ENCODE peak calls at places on chromosomes 2 and 18, in seven cellular contexts. R is SK-N-SH, E is K562, J is GM12892, K is HepG2, P is H1, V is GM12878. G is an unnamed sample.

GRCh38 chr18:25348361-25349130 is 3.4 kb downstream of the ZNF521 start:
- DNase-seq in R (no peak), E (no peak), J (no peak), K (no peak), P (no peak), V (no peak), G (no peak)

GRCh38 chr2:48483916-48484315 is 46.0 kb upstream of the STON1 start:
- DNase-seq in R (no peak), E (no peak), J (no peak), K (no peak), P (no peak), V (no peak), G (no peak)

GRCh38 chr18:59822612-59823275 is 77.1 kb upstream of the PMAIP1 start:
- DNase-seq in R (no peak), E (no peak), J (no peak), K (no peak), P (no peak), V (no peak), G (no peak)

GRCh38 chr18:79924814-79925655 is 26.4 kb downstream of the SLC66A2 start:
- DNase-seq in R (no peak), E (no peak), J (no peak), K (no peak), P (peak), V (no peak), G (no peak)

GRCh38 chr18:10059610-10060468 is 146.0 kb downstream of the VAPA start:
- DNase-seq in R (no peak), E (peak), J (no peak), K (no peak), P (no peak), V (no peak), G (no peak)

GRCh38 chr2:227864161-227864756 is 7.2 kb upstream of the DAW1 start:
- DNase-seq in R (no peak), E (no peak), J (no peak), K (no peak), P (no peak), V (no peak), G (no peak)

GRCh38 chr2:4792126-4792525 is 900.1 kb upstream of the SOX11 start:
- DNase-seq in R (no peak), E (no peak), J (no peak), K (no peak), P (no peak), V (no peak), G (no peak)

GRCh38 chr2:30272761-30273573 is 41.6 kb downstream of the LBH start:
- DNase-seq in R (no peak), E (no peak), J (no peak), K (no peak), P (no peak), V (no peak), G (no peak)

GRCh38 chr18:49846718-49847470 is 33.6 kb upstream of the ACAA2 start:
- DNase-seq in R (no peak), E (no peak), J (no peak), K (no peak), P (no peak), V (no peak), G (no peak)

GRCh38 chr2:227460079-227460485 is 11.9 kb upstream of the AGFG1 start:
- DNase-seq in R (no peak), E (peak), J (no peak), K (no peak), P (no peak), V (no peak), G (no peak)

GRCh38 chr2:239150125-239151011 is 250.5 kb downstream of the HDAC4 start:
- DNase-seq in R (no peak), E (no peak), J (no peak), K (no peak), P (no peak), V (no peak), G (no peak)

GRCh38 chr18:23972416-23972815 is 42.1 kb upstream of the TTC39C start:
- DNase-seq in R (no peak), E (no peak), J (no peak), K (no peak), P (no peak), V (peak), G (no peak)

GRCh38 chr2:219177594-219178376 is at the start of gene RETREG2:
- DNase-seq in R (peak), E (peak), J (peak), K (peak), P (peak), V (peak), G (peak)

GRCh38 chr2:9714630-9715214 is 83.9 kb upstream of the YWHAQ start:
- DNase-seq in R (no peak), E (peak), J (no peak), K (no peak), P (no peak), V (no peak), G (no peak)

GRCh38 chr2:207967121-207967520 is 58.2 kb downstream of the PLEKHM3 start:
- DNase-seq in R (no peak), E (no peak), J (no peak), K (no peak), P (no peak), V (no peak), G (no peak)

GRCh38 chr2:241816431-241817121 is 7.6 kb downstream of the NEU4 start:
- DNase-seq in R (peak), E (no peak), J (peak), K (no peak), P (no peak), V (no peak), G (peak)

GRCh38 chr2:154664248-154664647 is 34.2 kb upstream of the KCNJ3 start:
- DNase-seq in R (no peak), E (no peak), J (no peak), K (no peak), P (no peak), V (no peak), G (no peak)

GRCh38 chr2:106057206-106057605 is 136.9 kb downstream of the UXS1 start:
- DNase-seq in R (no peak), E (no peak), J (no peak), K (peak), P (no peak), V (no peak), G (no peak)

GRCh38 chr2:69734040-69734611 is 7.8 kb upstream of the ANXA4 start:
- DNase-seq in R (no peak), E (no peak), J (no peak), K (peak), P (no peak), V (no peak), G (no peak)

GRCh38 chr2:71846669-71847291 is 300.9 kb downstream of the CYP26B1 start:
- DNase-seq in R (no peak), E (no peak), J (no peak), K (no peak), P (no peak), V (no peak), G (no peak)

GRCh38 chr2:27029051-27029450 is 3.7 kb upstream of the TMEM214 start:
- DNase-seq in R (no peak), E (no peak), J (no peak), K (no peak), P (no peak), V (no peak), G (no peak)

GRCh38 chr2:31254237-31255203 is 20.6 kb downstream of the EHD3 start:
- DNase-seq in R (no peak), E (no peak), J (no peak), K (no peak), P (no peak), V (no peak), G (no peak)

GRCh38 chr2:67572721-67573485 is 175.8 kb downstream of the ETAA1 start:
- DNase-seq in R (no peak), E (no peak), J (no peak), K (no peak), P (no peak), V (no peak), G (no peak)

GRCh38 chr2:108959401-108959800 is 29.6 kb downstream of the EDAR start:
- DNase-seq in R (no peak), E (no peak), J (no peak), K (no peak), P (no peak), V (no peak), G (no peak)

GRCh38 chr2:237041231-237041630 is 44.5 kb upstream of the COPS8 start:
- DNase-seq in R (no peak), E (peak), J (no peak), K (no peak), P (no peak), V (no peak), G (no peak)

GRCh38 chr2:237042101-237042500 is 43.6 kb upstream of the COPS8 start:
- DNase-seq in R (no peak), E (no peak), J (no peak), K (no peak), P (no peak), V (no peak), G (no peak)

GRCh38 chr2:237035781-237036352 is 49.8 kb upstream of the COPS8 start:
- DNase-seq in R (no peak), E (no peak), J (no peak), K (no peak), P (no peak), V (no peak), G (no peak)

GRCh38 chr2:237033536-237034060 is 52.1 kb upstream of the COPS8 start:
- DNase-seq in R (no peak), E (no peak), J (no peak), K (no peak), P (no peak), V (no peak), G (no peak)

DNA sequence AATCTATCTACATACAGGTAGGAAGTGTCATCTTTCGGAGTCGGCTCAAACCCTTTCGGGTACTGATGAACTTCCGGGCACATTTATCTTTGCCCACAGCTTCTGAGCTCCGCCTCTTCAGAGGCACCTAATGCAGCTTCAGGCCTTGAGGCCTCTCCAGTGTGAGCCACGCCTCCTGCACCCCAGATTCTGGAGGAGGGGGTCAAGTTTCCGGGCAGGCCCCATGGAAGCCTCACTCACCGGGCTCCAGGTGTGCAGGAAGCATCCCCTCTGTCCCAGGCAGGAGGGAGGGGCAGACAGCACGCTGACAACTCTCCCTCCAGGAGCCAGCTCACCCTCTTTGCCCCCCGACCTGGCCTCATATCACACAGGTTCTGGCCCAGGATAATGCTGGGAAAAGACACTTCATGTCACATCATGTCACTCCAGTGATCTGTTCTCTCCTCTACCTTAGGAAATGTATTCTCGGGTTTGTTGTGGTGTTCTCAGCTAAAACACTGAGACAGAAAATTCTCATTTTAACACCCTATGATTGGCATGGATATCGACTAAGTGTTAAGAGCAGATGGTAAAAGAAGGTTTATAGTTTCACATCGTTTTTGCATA is 46.3 kb upstream of the COPS8 start:
- DNase-seq in R (no peak), E (no peak), J (no peak), K (no peak), P (no peak), V (no peak), G (no peak)
- TF ChIP-seq TAF1 in R (no peak), E (no peak), J (no peak), K (no peak), P (no peak), V (no peak), G (no peak)

DNA sequence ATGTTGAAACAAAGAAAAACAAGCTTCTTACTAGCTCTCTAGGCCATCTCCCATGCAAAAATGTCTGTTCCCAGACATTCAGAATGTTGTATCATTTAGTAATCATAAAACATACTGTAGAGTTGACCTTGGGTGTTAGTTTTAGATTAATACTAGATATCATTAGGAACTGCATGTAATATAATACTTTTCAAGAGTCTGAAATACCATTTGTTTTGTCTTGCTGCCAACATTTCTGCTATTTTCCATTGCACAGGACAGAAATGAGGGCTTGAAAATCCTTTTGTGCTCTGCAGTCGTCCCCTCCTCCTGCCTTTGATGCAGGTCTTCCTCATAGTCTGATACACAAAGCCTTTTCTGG is 89.5 kb upstream of the RBMS1 start:
- DNase-seq in R (no peak), E (no peak), J (no peak), K (no peak), P (no peak), V (no peak), G (no peak)
- TF ChIP-seq POLR2AphosphoS5 in R (no peak), E (no peak), J (no peak), K (no peak), P (no peak), V (no peak), G (no peak)

GRCh38 chr2:211845346-211846030 is 693.1 kb downstream of the ERBB4 start:
- DNase-seq in R (no peak), E (no peak), J (no peak), K (no peak), P (no peak), V (no peak), G (no peak)
- TF ChIP-seq TAF1 in R (no peak), E (no peak), J (no peak), K (no peak), P (no peak), V (no peak), G (no peak)

GRCh38 chr18:76487782-76488181 is 7.3 kb downstream of the ZNF516 start:
- DNase-seq in R (peak), E (no peak), J (no peak), K (no peak), P (no peak), V (no peak), G (no peak)

GRCh38 chr18:76489081-76489480 is 6.0 kb downstream of the ZNF516 start:
- DNase-seq in R (no peak), E (no peak), J (no peak), K (no peak), P (no peak), V (no peak), G (no peak)

GRCh38 chr18:76486600-76486999 is 8.4 kb downstream of the ZNF516 start:
- DNase-seq in R (no peak), E (no peak), J (no peak), K (no peak), P (no peak), V (no peak), G (no peak)

GRCh38 chr18:76487076-76487475 is 8.0 kb downstream of the ZNF516 start:
- DNase-seq in R (no peak), E (no peak), J (no peak), K (no peak), P (no peak), V (no peak), G (no peak)

DNA sequence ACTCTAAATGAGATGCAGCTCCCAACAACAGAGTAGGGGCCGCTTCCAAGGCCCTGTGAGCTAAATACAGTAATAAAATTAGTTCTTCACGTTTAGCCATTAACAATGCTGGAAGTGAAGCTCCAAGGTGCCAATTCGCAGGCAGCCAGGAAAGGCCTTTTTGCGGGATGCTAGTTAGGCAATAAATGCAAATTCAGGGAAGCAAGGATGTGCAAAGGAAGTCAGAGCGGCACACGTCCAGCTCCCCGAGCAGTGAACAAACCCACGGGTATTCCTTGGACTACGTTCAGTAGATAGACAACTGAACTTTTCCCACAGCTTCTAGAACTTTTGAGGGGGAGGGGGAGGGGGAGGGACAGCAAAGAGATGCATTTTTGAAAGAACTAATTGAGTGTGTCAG is 6.9 kb downstream of the ZNF516 start:
- DNase-seq in R (no peak), E (no peak), J (no peak), K (no peak), P (no peak), V (no peak), G (no peak)
- TF ChIP-seq POLR2AphosphoS5 in R (no peak), E (no peak), J (no peak), K (no peak), P (no peak), V (no peak), G (no peak)

GRCh38 chr18:4284528-4284927 is 170.6 kb downstream of the DLGAP1 start:
- DNase-seq in R (no peak), E (no peak), J (no peak), K (no peak), P (no peak), V (no peak), G (no peak)

GRCh38 chr18:4286256-4286655 is 168.9 kb downstream of the DLGAP1 start:
- DNase-seq in R (no peak), E (no peak), J (no peak), K (no peak), P (no peak), V (no peak), G (no peak)

GRCh38 chr18:4285525-4285924 is 169.6 kb downstream of the DLGAP1 start:
- DNase-seq in R (no peak), E (no peak), J (no peak), K (no peak), P (no peak), V (no peak), G (no peak)

GRCh38 chr18:4283746-4284291 is 171.3 kb downstream of the DLGAP1 start:
- DNase-seq in R (no peak), E (no peak), J (no peak), K (no peak), P (no peak), V (no peak), G (no peak)

GRCh38 chr18:4282954-4283353 is 172.2 kb downstream of the DLGAP1 start:
- DNase-seq in R (no peak), E (no peak), J (no peak), K (no peak), P (no peak), V (no peak), G (no peak)
- TF ChIP-seq TAF1 in R (no peak), E (no peak), J (no peak), K (no peak), P (no peak), V (no peak), G (no peak)

GRCh38 chr2:240577281-240578109 is 9.0 kb upstream of the CAPN10 start:
- DNase-seq in R (no peak), E (no peak), J (no peak), K (no peak), P (no peak), V (no peak), G (no peak)

GRCh38 chr2:240576436-240577205 is 8.3 kb downstream of the RNPEPL1 start:
- DNase-seq in R (no peak), E (no peak), J (no peak), K (no peak), P (no peak), V (no peak), G (no peak)

GRCh38 chr2:240578488-240578887 is 8.0 kb upstream of the CAPN10 start:
- DNase-seq in R (no peak), E (no peak), J (no peak), K (no peak), P (no peak), V (no peak), G (no peak)

GRCh38 chr2:240579071-240579762 is 7.3 kb upstream of the CAPN10 start:
- DNase-seq in R (no peak), E (peak), J (no peak), K (no peak), P (no peak), V (no peak), G (no peak)

DNA sequence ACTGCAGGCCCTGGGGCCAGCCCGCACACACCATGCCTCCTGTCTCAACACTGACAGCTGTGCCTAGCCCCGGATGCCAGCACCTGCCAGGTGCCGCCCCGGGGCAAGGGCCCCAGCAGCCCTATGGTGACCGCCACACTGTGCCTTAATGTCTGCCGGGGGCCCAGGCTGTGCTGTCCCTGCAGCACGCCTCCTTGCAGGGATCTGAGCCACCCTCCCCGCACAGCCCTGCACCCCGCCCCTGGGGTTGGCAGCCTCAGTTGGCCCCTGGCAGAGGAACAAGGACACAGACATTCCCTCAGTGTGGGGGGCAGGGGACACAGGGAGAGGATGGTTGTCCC is 8.5 kb upstream of the CAPN10 start:
- DNase-seq in R (no peak), E (no peak), J (no peak), K (no peak), P (no peak), V (no peak), G (no peak)
- TF ChIP-seq POLR2AphosphoS5 in R (no peak), E (no peak), J (no peak), K (no peak), P (no peak), V (no peak), G (no peak)

GRCh38 chr2:38182518-38183013 is 106.6 kb upstream of the CYP1B1 start:
- DNase-seq in R (no peak), E (no peak), J (no peak), K (no peak), P (no peak), V (no peak), G (no peak)
- TF ChIP-seq TAF1 in R (no peak), E (no peak), J (no peak), K (no peak), P (no peak), V (no peak), G (no peak)